ENCODE peak calls at places on chromosomes 13 and 19, in six cellular contexts. I, X, W, A, J and B are unnamed samples.
A peak's percentile ranks its signal among the peaks of the same experiment; 100 is the strongest.

GRCh38 chr19:39518975-39519374 is 4.0 kb downstream of the SELENOV start:
- DNase-seq in J (no peak), W (no peak), A (no peak), X (no peak), I (no peak), B (no peak)

GRCh38 chr13:111898956-111899713 is 167.8 kb upstream of the SOX1 start:
- DNase-seq in I (no peak), W (no peak), X (no peak), A (no peak), J (no peak), B (no peak)

GRCh38 chr13:49271264-49271663 is 23.5 kb downstream of the CDADC1 start:
- DNase-seq in W (no peak), X (no peak), J (no peak), A (no peak), I (no peak), B (no peak)

GRCh38 chr19:48631254-48631653 is 5.9 kb downstream of the DBP start:
- DNase-seq in J (peak; percentile 31), W (no peak), I (no peak), X (no peak), A (no peak), B (no peak)

GRCh38 chr19:30649934-30650614 is 277.9 kb downstream of the ZNF536 start:
- DNase-seq in J (peak; percentile 33), X (no peak), W (peak; percentile 67), A (peak; percentile 8), I (no peak), B (peak; percentile 72)

GRCh38 chr19:49188626-49189200 is 31.1 kb downstream of the TRPM4 start:
- DNase-seq in I (no peak), W (no peak), J (no peak), A (no peak), X (no peak), B (no peak)

GRCh38 chr19:51621178-51621577 is 9.0 kb downstream of the SIGLEC5 start:
- DNase-seq in J (no peak), X (no peak), A (no peak), I (no peak), W (no peak), B (no peak)

GRCh38 chr13:78978381-78978998 is 319.5 kb upstream of the OBI1 start:
- DNase-seq in I (peak; percentile 56), X (peak; percentile 3), A (peak; percentile 4), J (peak; percentile 55), W (peak; percentile 81), B (peak; percentile 46)

GRCh38 chr13:104021806-104022397 is 955.7 kb upstream of the SLC10A2 start:
- DNase-seq in A (no peak), J (no peak), W (no peak), I (no peak), X (no peak), B (no peak)

GRCh38 chr13:73096173-73097117 is 37.6 kb downstream of the KLF5 start:
- DNase-seq in A (no peak), W (peak; percentile 50), I (no peak), X (no peak), J (no peak), B (no peak)

GRCh38 chr19:17519967-17520366 is 8.5 kb downstream of the PGLS start:
- DNase-seq in I (no peak), X (no peak), J (no peak), W (no peak), A (no peak), B (no peak)

GRCh38 chr13:30135351-30135750 is 172.0 kb downstream of the KATNAL1 start:
- DNase-seq in X (no peak), I (no peak), A (no peak), W (no peak), J (no peak), B (no peak)

GRCh38 chr19:3046621-3047306 is 15.5 kb downstream of the TLE5 start:
- DNase-seq in X (no peak), W (no peak), A (no peak), I (peak; percentile 41), J (no peak), B (peak; percentile 57)

GRCh38 chr13:112968380-112968909 is 569 bp upstream of the MCF2L start:
- DNase-seq in X (peak; percentile 16), J (peak; percentile 69), A (no peak), I (peak; percentile 81), W (no peak), B (peak; percentile 87)

GRCh38 chr13:26538363-26539317 is 18.8 kb upstream of the WASF3 start:
- DNase-seq in W (peak; percentile 63), A (no peak), X (no peak), I (no peak), J (no peak), B (no peak)

GRCh38 chr13:45799451-45799850 is 52.1 kb downstream of the SIAH3 start:
- DNase-seq in W (no peak), A (no peak), I (no peak), J (no peak), X (no peak), B (no peak)

GRCh38 chr13:77868717-77869116 is 49.9 kb downstream of the EDNRB start:
- DNase-seq in I (no peak), W (peak; percentile 75), J (no peak), X (no peak), A (no peak), B (no peak)

GRCh38 chr13:112990783-112991182 is 21.8 kb downstream of the MCF2L start:
- DNase-seq in I (peak; percentile 87), A (no peak), W (no peak), J (peak; percentile 87), X (no peak), B (peak; percentile 88)

GRCh38 chr13:105410602-105411001 is 1124.9 kb downstream of the EFNB2 start:
- DNase-seq in A (no peak), I (no peak), W (peak; percentile 41), X (no peak), J (peak; percentile 52), B (peak; percentile 62)

GRCh38 chr19:53076984-53077383 is 26.2 kb downstream of the ZNF160 start:
- DNase-seq in W (peak; percentile 70), A (no peak), J (no peak), X (no peak), I (no peak), B (peak; percentile 42)